ENCODE peak calls at places on chromosomes 12 and 14, in seven cellular contexts. S, W, M, R, X, O and N are unnamed samples. For H3K4me1, the result is how much of the 10 kb centered on the place peaks cover.

GRCh38 chr14:103134919-103135318 is 11.7 kb downstream of the TNFAIP2 start:
- DNase-seq in S (no peak), W (no peak), M (no peak), R (peak), X (no peak), O (no peak), N (no peak)

GRCh38 chr14:50333010-50333409 is 20.9 kb downstream of the DMAC2L start:
- DNase-seq in S (no peak), W (no peak), M (peak), R (peak), X (no peak), O (no peak), N (peak)

GRCh38 chr12:52370906-52371608 is 3.8 kb upstream of the KRT85 start:
- DNase-seq in S (no peak), W (no peak), M (peak), R (peak), X (no peak), O (peak), N (peak)

GRCh38 chr12:128726866-128727265 is 96.9 kb downstream of the SLC15A4 start:
- DNase-seq in S (no peak), W (no peak), M (no peak), R (no peak), X (no peak), O (no peak), N (no peak)

GRCh38 chr14:75715926-75716780 is 55.1 kb downstream of the TTLL5 start:
- DNase-seq in S (peak), W (no peak), M (no peak), R (no peak), X (no peak), O (no peak), N (no peak)

GRCh38 chr14:72630374-72630773 is 263.5 kb downstream of the DPF3 start:
- DNase-seq in S (no peak), W (no peak), M (no peak), R (no peak), X (peak), O (no peak), N (no peak)

GRCh38 chr12:104877107-104877705 is 80.9 kb downstream of the SLC41A2 start:
- DNase-seq in S (no peak), W (no peak), M (peak), R (no peak), X (no peak), O (no peak), N (no peak)

GRCh38 chr14:77654001-77654431 is 37.6 kb upstream of the SPTLC2 start:
- DNase-seq in S (no peak), W (no peak), M (no peak), R (no peak), X (no peak), O (no peak), N (no peak)

GRCh38 chr12:94699796-94700195 is 49.4 kb upstream of the TMCC3 start:
- DNase-seq in S (no peak), W (no peak), M (no peak), R (no peak), X (no peak), O (no peak), N (no peak)

DNA sequence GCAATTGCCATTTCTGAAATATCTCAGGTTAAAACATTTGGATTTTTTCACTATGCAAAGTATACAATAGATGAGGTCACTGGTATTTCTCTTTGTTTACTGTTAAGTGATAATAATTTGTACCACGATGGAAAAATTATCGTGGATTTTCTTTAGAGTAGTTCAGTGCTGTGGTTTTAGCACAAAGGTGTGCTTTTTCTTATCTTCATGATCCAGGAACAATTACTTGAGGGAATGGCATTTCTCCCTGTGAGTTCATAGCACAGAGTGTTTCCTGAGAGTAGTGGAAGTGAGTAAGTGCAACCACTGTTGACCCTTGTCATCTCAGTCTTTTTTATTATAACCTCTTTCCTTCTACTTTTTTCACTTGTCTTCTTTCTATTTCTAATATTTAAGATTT is 86.8 kb downstream of the FGD4 start:
- DNase-seq in S (no peak), W (no peak), M (no peak), R (no peak), X (no peak), O (no peak), N (no peak)
- H3K4me1 ChIP-seq in S (under half), W (under half), M (under half), R (half or more), X (under half), O (under half), N (under half)

GRCh38 chr12:113196996-113197395 is 11.5 kb downstream of the RITA1 start:
- DNase-seq in S (peak), W (no peak), M (peak), R (peak), X (no peak), O (peak), N (peak)
- TF ChIP-seq CTCF in S (peak), W (peak), M (peak), R (peak), X (peak), O (peak), N (no peak)

GRCh38 chr12:13095266-13095995 is 8.0 kb downstream of the GSG1 start:
- DNase-seq in S (no peak), W (no peak), M (no peak), R (no peak), X (no peak), O (no peak), N (no peak)
- H3K4me1 ChIP-seq in S (under half), W (under half), M (under half), R (under half), X (under half), O (under half), N (under half)

GRCh38 chr12:1702708-1703107 is 11.8 kb downstream of the ADIPOR2 start:
- DNase-seq in S (no peak), W (no peak), M (no peak), R (no peak), X (no peak), O (no peak), N (no peak)

GRCh38 chr12:1696800-1697199 is 5.9 kb downstream of the ADIPOR2 start:
- DNase-seq in S (no peak), W (no peak), M (no peak), R (no peak), X (no peak), O (no peak), N (no peak)

GRCh38 chr12:1695836-1696670 is 5.2 kb downstream of the ADIPOR2 start:
- DNase-seq in S (no peak), W (no peak), M (peak), R (no peak), X (no peak), O (no peak), N (no peak)

GRCh38 chr12:1697253-1697652 is 6.4 kb downstream of the ADIPOR2 start:
- DNase-seq in S (no peak), W (no peak), M (no peak), R (no peak), X (no peak), O (no peak), N (no peak)

GRCh38 chr12:1698638-1699214 is 7.9 kb downstream of the ADIPOR2 start:
- DNase-seq in S (no peak), W (no peak), M (no peak), R (no peak), X (no peak), O (no peak), N (no peak)
- TF ChIP-seq CTCF in S (no peak), W (no peak), M (no peak), R (no peak), X (no peak), O (no peak), N (no peak)

DNA sequence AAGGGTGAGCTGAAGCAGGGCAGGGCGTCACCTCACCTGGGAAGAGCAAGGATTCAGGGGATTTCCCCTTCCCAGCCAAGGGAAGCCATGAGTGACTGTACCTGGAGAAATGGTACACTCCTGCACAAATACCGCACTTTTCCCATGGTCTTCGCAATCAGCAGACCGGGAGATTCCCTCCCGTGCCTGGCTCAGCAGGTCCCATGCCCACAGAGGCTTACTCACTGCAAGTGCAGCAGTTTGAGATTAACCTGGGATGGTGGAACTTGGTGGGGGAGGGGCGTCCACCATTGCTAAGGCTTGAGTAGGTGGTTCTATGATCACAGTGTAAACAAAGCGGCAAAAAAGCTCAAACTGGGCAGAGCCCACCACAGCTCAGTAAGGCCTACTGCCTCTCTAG is 11.0 kb upstream of the DHRS4 start:
- DNase-seq in S (no peak), W (no peak), M (no peak), R (no peak), X (no peak), O (no peak), N (no peak)
- H3K4me1 ChIP-seq in S (under half), W (under half), M (under half), R (under half), X (under half), O (under half), N (under half)

DNA sequence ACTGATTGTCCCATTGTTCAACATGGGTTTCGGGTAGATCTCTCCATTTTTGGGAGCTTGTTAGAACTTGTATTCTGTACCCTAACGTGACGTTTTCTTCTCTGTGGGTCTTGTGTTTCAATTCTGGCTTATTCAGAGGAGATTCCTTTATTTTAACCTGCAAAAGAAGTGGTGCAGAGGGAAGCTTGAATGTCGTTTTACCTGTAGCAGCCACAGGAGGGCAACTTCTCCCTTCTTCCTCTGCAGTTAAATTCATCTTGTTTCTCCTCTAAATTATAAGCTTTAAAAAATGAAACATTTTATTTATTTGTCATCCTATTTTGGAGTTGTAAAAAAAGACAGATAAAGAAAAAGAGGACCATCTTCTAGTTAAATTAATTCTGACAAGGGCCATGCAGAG is 13.7 kb upstream of the CLEC4D start:
- DNase-seq in S (no peak), W (no peak), M (no peak), R (no peak), X (no peak), O (no peak), N (no peak)
- TF ChIP-seq CTCF in S (no peak), W (no peak), M (no peak), R (no peak), X (no peak), O (no peak), N (no peak)

GRCh38 chr14:104228221-104228620 is 89.8 kb downstream of the KIF26A start:
- DNase-seq in S (no peak), W (no peak), M (no peak), R (no peak), X (no peak), O (no peak), N (no peak)
- H3K4me1 ChIP-seq in S (under half), W (under half), M (under half), R (under half), X (under half), O (under half), N (under half)

GRCh38 chr12:32504626-32505025 is 105.3 kb downstream of the FGD4 start:
- DNase-seq in S (no peak), W (no peak), M (no peak), R (no peak), X (no peak), O (no peak), N (no peak)
- TF ChIP-seq CTCF in S (no peak), W (no peak), M (no peak), R (no peak), X (no peak), O (no peak), N (no peak)

GRCh38 chr12:132506730-132507538 is 17.0 kb downstream of the FBRSL1 start:
- DNase-seq in S (no peak), W (no peak), M (peak), R (peak), X (peak), O (peak), N (peak)

GRCh38 chr12:132505105-132505851 is 15.3 kb downstream of the FBRSL1 start:
- DNase-seq in S (no peak), W (no peak), M (no peak), R (peak), X (no peak), O (no peak), N (no peak)

GRCh38 chr12:132507656-132508055 is 17.7 kb downstream of the FBRSL1 start:
- DNase-seq in S (no peak), W (no peak), M (no peak), R (no peak), X (no peak), O (no peak), N (no peak)

GRCh38 chr12:132505852-132506219 is 15.9 kb downstream of the FBRSL1 start:
- DNase-seq in S (no peak), W (no peak), M (no peak), R (no peak), X (no peak), O (no peak), N (no peak)

DNA sequence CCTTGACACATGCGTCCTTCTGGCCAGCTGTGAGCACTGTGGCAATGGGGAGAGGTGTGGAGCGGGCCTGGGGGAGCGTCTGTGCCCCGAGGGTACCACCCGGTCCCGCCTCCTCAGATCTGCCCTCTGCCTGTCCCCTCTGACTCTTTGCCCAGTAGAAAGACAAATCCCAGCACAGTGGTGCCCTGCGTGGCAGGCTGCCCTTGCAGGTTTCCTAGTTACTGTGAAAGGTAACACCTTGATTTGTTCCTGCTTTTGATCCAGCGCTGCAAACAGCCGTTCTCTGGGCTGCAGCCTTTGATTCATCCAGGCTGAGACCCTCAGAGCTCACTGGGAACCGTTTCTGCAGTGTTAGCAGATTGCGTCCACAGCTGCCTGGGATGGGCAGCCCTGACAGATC is 16.4 kb downstream of the FBRSL1 start:
- DNase-seq in S (no peak), W (no peak), M (no peak), R (no peak), X (no peak), O (no peak), N (no peak)
- H3K4me1 ChIP-seq in S (under half), W (under half), M (under half), R (half or more), X (half or more), O (under half), N (half or more)